ENCODE peak calls at places on chromosomes 5 and 9, in nine cellular contexts. V is G401; B is spleen; W is non-pigmented ciliary epithelial cell; S is breast epithelium; E is activated naive CD4-positive, alpha-beta T cell treated with anti-CD3 and anti-CD28 coated beads for 36 hours; O is DMS53; D is left ventricle myocardium inferior; G is naive B cell. K is an unnamed sample.

GRCh38 chr9:133768859-133769510 is 30.8 kb upstream of the SARDH start:
- DNase-seq in V (no peak), B (peak; percentile 59), W (no peak), S (peak; percentile 14), E (peak; percentile 7), O (peak; percentile 81), D (no peak), G (no peak), K (no peak)

GRCh38 chr9:96304230-96304629 is 2.3 kb upstream of the HSD17B3 start:
- DNase-seq in V (no peak), B (no peak), W (no peak), S (no peak), E (no peak), O (no peak), D (no peak), G (no peak), K (no peak)

GRCh38 chr5:154708845-154709244 is 46.3 kb upstream of the LARP1 start:
- DNase-seq in V (no peak), B (no peak), W (no peak), S (no peak), E (no peak), O (no peak), D (no peak), G (no peak), K (no peak)

GRCh38 chr5:175889910-175890684 is 18.7 kb downstream of the CPLX2 start:
- DNase-seq in V (no peak), B (no peak), W (no peak), S (no peak), E (no peak), O (peak; percentile 63), D (no peak), G (no peak), K (peak; percentile 9)

GRCh38 chr9:21579209-21579608 is 97.1 kb upstream of the IFNE start:
- DNase-seq in V (no peak), B (no peak), W (no peak), S (no peak), E (peak; percentile 31), O (no peak), D (no peak), G (no peak), K (no peak)

GRCh38 chr9:131554088-131554864 is 9.0 kb downstream of the PRRT1B start:
- DNase-seq in V (no peak), B (no peak), W (no peak), S (no peak), E (no peak), O (peak; percentile 20), D (no peak), G (no peak), K (no peak)

GRCh38 chr9:75148551-75148950 is 60.2 kb downstream of the OSTF1 start:
- DNase-seq in V (no peak), B (no peak), W (peak; percentile 89), S (no peak), E (peak; percentile 32), O (no peak), D (no peak), G (no peak), K (peak; percentile 67)

GRCh38 chr5:71996789-71997188 is 110.5 kb upstream of the MAP1B start:
- DNase-seq in V (no peak), B (no peak), W (no peak), S (no peak), E (no peak), O (no peak), D (no peak), G (no peak), K (no peak)

GRCh38 chr9:92661761-92662160 is 8.2 kb downstream of the IPPK start:
- DNase-seq in V (no peak), B (peak; percentile 19), W (no peak), S (no peak), E (no peak), O (no peak), D (no peak), G (no peak), K (no peak)

GRCh38 chr9:684950-685340 is 156.6 kb upstream of the DMRT1 start:
- DNase-seq in V (no peak), B (no peak), W (no peak), S (no peak), E (no peak), O (peak; percentile 25), D (no peak), G (no peak), K (peak; percentile 92)

GRCh38 chr5:112735702-112736101 is 2.0 kb upstream of the APC start:
- DNase-seq in V (no peak), B (no peak), W (peak; percentile 17), S (no peak), E (no peak), O (no peak), D (no peak), G (no peak), K (peak; percentile 38)

GRCh38 chr5:73380052-73380451 is 68.5 kb downstream of the FOXD1 start:
- DNase-seq in V (no peak), B (no peak), W (no peak), S (no peak), E (no peak), O (no peak), D (no peak), G (no peak), K (no peak)

GRCh38 chr9:127897194-127897692 is 2.2 kb downstream of the ST6GALNAC6 start:
- DNase-seq in V (peak; percentile 93), B (peak; percentile 81), W (peak; percentile 34), S (peak; percentile 78), E (peak; percentile 36), O (no peak), D (peak; percentile 87), G (peak; percentile 16), K (no peak)

GRCh38 chr5:27814211-27814610 is 775.8 kb upstream of the CDH9 start:
- DNase-seq in V (no peak), B (no peak), W (no peak), S (no peak), E (no peak), O (no peak), D (no peak), G (no peak), K (no peak)

GRCh38 chr5:116438979-116439554 is 135.6 kb downstream of the SEMA6A start:
- DNase-seq in V (no peak), B (no peak), W (no peak), S (no peak), E (no peak), O (no peak), D (no peak), G (no peak), K (no peak)

GRCh38 chr5:172082180-172082579 is 75.7 kb upstream of the FBXW11 start:
- DNase-seq in V (no peak), B (no peak), W (no peak), S (no peak), E (no peak), O (no peak), D (no peak), G (no peak), K (no peak)

GRCh38 chr5:181059297-181060230 is 19.5 kb downstream of the BTNL9 start:
- DNase-seq in V (no peak), B (no peak), W (no peak), S (no peak), E (no peak), O (no peak), D (no peak), G (no peak), K (no peak)

GRCh38 chr9:36560813-36561212 is 11.9 kb upstream of the MELK start:
- DNase-seq in V (no peak), B (no peak), W (no peak), S (no peak), E (no peak), O (no peak), D (no peak), G (no peak), K (no peak)

GRCh38 chr9:16309350-16310271 is 560.9 kb downstream of the BNC2 start:
- DNase-seq in V (no peak), B (no peak), W (no peak), S (no peak), E (no peak), O (no peak), D (peak; percentile 41), G (no peak), K (no peak)

GRCh38 chr5:120457839-120458507 is 6.1 kb upstream of the PRR16 start:
- DNase-seq in V (peak; percentile 76), B (peak; percentile 88), W (no peak), S (peak; percentile 50), E (peak; percentile 53), O (peak; percentile 92), D (peak; percentile 84), G (peak; percentile 80), K (no peak)

GRCh38 chr5:122517091-122517490 is 205.1 kb downstream of the SNCAIP start:
- DNase-seq in V (no peak), B (no peak), W (no peak), S (no peak), E (no peak), O (no peak), D (no peak), G (no peak), K (no peak)

GRCh38 chr5:87924451-87924850 is 344.2 kb downstream of the TMEM161B start:
- DNase-seq in V (no peak), B (no peak), W (no peak), S (no peak), E (no peak), O (peak; percentile 61), D (no peak), G (no peak), K (no peak)

GRCh38 chr5:67156976-67157583 is 39.5 kb downstream of the CD180 start:
- DNase-seq in V (peak; percentile 49), B (peak; percentile 76), W (no peak), S (no peak), E (peak; percentile 70), O (peak; percentile 62), D (no peak), G (peak; percentile 42), K (peak; percentile 6)

GRCh38 chr5:111299067-111299481 is 74.9 kb downstream of the CAMK4 start:
- DNase-seq in V (no peak), B (no peak), W (no peak), S (no peak), E (no peak), O (peak; percentile 67), D (no peak), G (no peak), K (no peak)

K was measured in HS-5.